ENCODE peak calls at places on chromosomes 16 and 17, in seven cellular contexts. C is cardiac muscle cell; T is CD4-positive, CD25-positive, alpha-beta regulatory T cell; L is astrocyte; I is uterus; F is astrocyte of the spinal cord; V is neural progenitor cell. M is an unnamed sample.

GRCh38 chr16:10090816-10091215 is 91.4 kb downstream of the GRIN2A start:
- DNase-seq in C (no peak), T (no peak), L (peak; percentile 83), I (no peak), F (peak; percentile 74), V (no peak), M (no peak)

GRCh38 chr17:33732116-33732515 is 439.0 kb upstream of the ASIC2 start:
- DNase-seq in C (peak; percentile 75), T (no peak), L (no peak), I (no peak), F (no peak), V (peak; percentile 70), M (no peak)

GRCh38 chr16:14600164-14600563 is 29.9 kb downstream of the PARN start:
- DNase-seq in C (peak; percentile 16), T (peak; percentile 14), L (peak; percentile 11), I (no peak), F (peak; percentile 52), V (peak; percentile 34), M (no peak)

GRCh38 chr16:974001-974601 is 3.3 kb upstream of the LMF1 start:
- DNase-seq in C (peak; percentile 61), T (no peak), L (no peak), I (no peak), F (no peak), V (no peak), M (no peak)

GRCh38 chr17:34566873-34567272 is 12.5 kb upstream of the TMEM132E start:
- DNase-seq in C (no peak), T (no peak), L (no peak), I (no peak), F (no peak), V (no peak), M (no peak)

GRCh38 chr16:46885960-46886763 is 2.0 kb downstream of the GPT2 start:
- DNase-seq in C (peak; percentile 23), T (no peak), L (peak; percentile 68), I (no peak), F (peak; percentile 57), V (peak; percentile 71), M (no peak)

GRCh38 chr17:10761281-10761680 is 31.5 kb upstream of the TMEM220 start:
- DNase-seq in C (no peak), T (no peak), L (no peak), I (no peak), F (no peak), V (no peak), M (no peak)

GRCh38 chr16:75216127-75216526 is 2.7 kb upstream of the CTRB1 start:
- DNase-seq in C (no peak), T (no peak), L (no peak), I (no peak), F (peak; percentile 35), V (no peak), M (no peak)

GRCh38 chr16:86403056-86403455 is 107.3 kb upstream of the FOXF1 start:
- DNase-seq in C (no peak), T (no peak), L (no peak), I (no peak), F (no peak), V (no peak), M (no peak)

GRCh38 chr17:12625092-12625491 is 40.6 kb upstream of the MYOCD start:
- DNase-seq in C (no peak), T (no peak), L (no peak), I (no peak), F (no peak), V (no peak), M (no peak)
- H3K4me3 ChIP-seq in C (no peak overlapping the region), T (no peak overlapping the region), L (no peak overlapping the region), I (no peak overlapping the region), F (no peak overlapping the region), V (no peak overlapping the region), M (no peak overlapping the region)

GRCh38 chr17:4807534-4808377 is 804 bp downstream of the PLD2 start:
- DNase-seq in C (peak; percentile 1), T (no peak), L (no peak), I (no peak), F (no peak), V (no peak), M (no peak)

GRCh38 chr17:4806770-4807533 is at the start of gene PLD2:
- DNase-seq in C (peak; percentile 94), T (peak; percentile 83), L (peak; percentile 42), I (peak; percentile 80), F (peak; percentile 65), V (peak; percentile 96), M (peak; percentile 85)

GRCh38 chr17:4806420-4806769 is 557 bp upstream of the PLD2 start:
- DNase-seq in C (no peak), T (peak; percentile 18), L (no peak), I (no peak), F (no peak), V (no peak), M (no peak)

GRCh38 chr17:4810696-4811289 is 3.8 kb downstream of the PLD2 start:
- DNase-seq in C (no peak), T (no peak), L (no peak), I (no peak), F (no peak), V (peak; percentile 13), M (no peak)

GRCh38 chr17:4808378-4808767 is 1.4 kb downstream of the PLD2 start:
- DNase-seq in C (no peak), T (no peak), L (no peak), I (peak; percentile 60), F (no peak), V (no peak), M (peak; percentile 65)
- H3K4me3 ChIP-seq in C (no peak overlapping the region), T (no peak overlapping the region), L (no peak overlapping the region), I (no peak overlapping the region), F (no peak overlapping the region), V (no peak overlapping the region), M (no peak overlapping the region)

GRCh38 chr16:28293589-28293935 is 1.2 kb downstream of the SBK1 start:
- DNase-seq in C (no peak), T (no peak), L (no peak), I (no peak), F (no peak), V (no peak), M (no peak)
- H3K4me3 ChIP-seq in C (peak overlapping the region; percentile 74), T (peak overlapping the region; percentile 72), L (no peak overlapping the region), I (no peak overlapping the region), F (no peak overlapping the region), V (peak overlapping the region; percentile 100), M (peak overlapping the region; percentile 76)

GRCh38 chr17:42672038-42672437 is 4.8 kb downstream of the PLEKHH3 start:
- DNase-seq in C (no peak), T (no peak), L (no peak), I (peak; percentile 21), F (no peak), V (no peak), M (no peak)

GRCh38 chr17:42667088-42667951 is 8.2 kb downstream of the TUBG2 start:
- DNase-seq in C (no peak), T (no peak), L (peak; percentile 71), I (peak; percentile 54), F (peak; percentile 72), V (no peak), M (no peak)

GRCh38 chr17:42670925-42671657 is 5.7 kb downstream of the PLEKHH3 start:
- DNase-seq in C (no peak), T (no peak), L (no peak), I (peak; percentile 20), F (no peak), V (no peak), M (no peak)

GRCh38 chr17:42670199-42670924 is 6.4 kb downstream of the PLEKHH3 start:
- DNase-seq in C (no peak), T (peak; percentile 53), L (no peak), I (peak; percentile 20), F (no peak), V (peak; percentile 79), M (no peak)

GRCh38 chr17:42669705-42670198 is 7.0 kb downstream of the PLEKHH3 start:
- DNase-seq in C (no peak), T (no peak), L (no peak), I (no peak), F (no peak), V (no peak), M (no peak)
- H3K4me3 ChIP-seq in C (no peak overlapping the region), T (no peak overlapping the region), L (no peak overlapping the region), I (no peak overlapping the region), F (no peak overlapping the region), V (peak overlapping the region; percentile 43), M (no peak overlapping the region)